ENCODE peak calls at places on chromosomes 4 and X, in five cellular contexts. C is fibroblast of the aortic adventitia; U is stimulated activated CD4-positive, alpha-beta T cell treated with anti-CD3 and anti-CD28 coated beads, Interleukin-1b, Interleukin-23, amount 100 ng/mL, for 24 hours; G is endothelial cell; E is skeletal muscle cell. D is an unnamed sample.

GRCh38 chrX:23870041-23870440 is 37.7 kb downstream of the APOO start:
- DNase-seq in E (no peak), U (no peak), C (no peak), G (no peak), D (no peak)

GRCh38 chr4:52102587-52102986 is 51.5 kb downstream of the SPATA18 start:
- DNase-seq in E (no peak), C (peak; percentile 33), G (no peak), U (no peak), D (no peak)

GRCh38 chrX:34770511-34770910 is 113.4 kb upstream of the TMEM47 start:
- DNase-seq in E (no peak), C (peak; percentile 64), U (no peak), G (no peak), D (no peak)

GRCh38 chr4:105243446-105243845 is 96.8 kb downstream of the TET2 start:
- DNase-seq in C (no peak), U (no peak), G (no peak), E (no peak), D (no peak)

GRCh38 chrX:7446815-7447214 is 298.9 kb upstream of the PUDP start:
- DNase-seq in G (no peak), C (no peak), E (no peak), U (no peak), D (peak; percentile 16)

GRCh38 chr4:92566284-92566683 is 262.5 kb downstream of the GRID2 start:
- DNase-seq in U (no peak), C (no peak), G (no peak), E (no peak), D (no peak)

GRCh38 chr4:5962416-5962815 is 55.8 kb downstream of the C4orf50 start:
- DNase-seq in E (no peak), C (no peak), G (no peak), U (no peak), D (no peak)

GRCh38 chr4:54676062-54676461 is 18.3 kb downstream of the KIT start:
- DNase-seq in U (no peak), C (no peak), E (no peak), G (no peak), D (no peak)

GRCh38 chrX:135295238-135295943 is 13.9 kb upstream of the ETDC start:
- DNase-seq in C (peak; percentile 22), U (peak; percentile 21), E (peak; percentile 11), G (peak; percentile 6), D (no peak)

GRCh38 chr4:86155766-86156165 is 204.1 kb downstream of the MAPK10 start:
- DNase-seq in G (no peak), C (no peak), U (no peak), E (no peak), D (no peak)

GRCh38 chrX:24426921-24427746 is 38.0 kb upstream of the PDK3 start:
- DNase-seq in G (no peak), C (peak; percentile 41), U (no peak), E (no peak), D (no peak)

GRCh38 chr4:101994247-101994775 is 203.8 kb downstream of the BANK1 start:
- DNase-seq in G (no peak), E (no peak), C (no peak), U (no peak), D (no peak)

GRCh38 chrX:17613979-17614572 is 123.2 kb upstream of the SCML1 start:
- DNase-seq in E (no peak), C (no peak), U (no peak), G (no peak), D (peak; percentile 66)